ENCODE peak calls at places on chromosomes 5 and 9, in nine cellular contexts. One of them, this sample, is unnamed.

GRCh38 chr9:24881361-24881760 is 335.7 kb upstream of the IZUMO3 start:
- DNase-seq in activated effector memory CD4-positive, alpha-beta T cell treated with anti-CD3 and anti-CD28 coated beads, Interleukin-2, amount 50 U/mL, for 16 hours: no peak
- DNase-seq in cardiac fibroblast: no peak
- DNase-seq in CD14-positive monocyte: no peak
- DNase-seq in memory B cell: no peak
- DNase-seq in AG09319: no peak
- DNase-seq in lower lobe of right lung: no peak
- DNase-seq in activated CD8-positive, alpha-beta memory T cell treated with anti-CD3 and anti-CD28 coated beads, Interleukin-2, amount 50 U/mL, for 48 hours: no peak
- DNase-seq in anterior cingulate cortex: no peak
- DNase-seq in this sample: no peak

GRCh38 chr5:37737326-37738056 is 102.3 kb downstream of the GDNF start:
- DNase-seq in activated effector memory CD4-positive, alpha-beta T cell treated with anti-CD3 and anti-CD28 coated beads, Interleukin-2, amount 50 U/mL, for 16 hours: no peak
- DNase-seq in cardiac fibroblast: no peak
- DNase-seq in CD14-positive monocyte: no peak
- DNase-seq in memory B cell: no peak
- DNase-seq in AG09319: no peak
- DNase-seq in lower lobe of right lung: no peak
- DNase-seq in activated CD8-positive, alpha-beta memory T cell treated with anti-CD3 and anti-CD28 coated beads, Interleukin-2, amount 50 U/mL, for 48 hours: no peak
- DNase-seq in anterior cingulate cortex: no peak
- DNase-seq in this sample: no peak

GRCh38 chr5:103111458-103111857 is 8.5 kb downstream of the GIN1 start:
- DNase-seq in activated effector memory CD4-positive, alpha-beta T cell treated with anti-CD3 and anti-CD28 coated beads, Interleukin-2, amount 50 U/mL, for 16 hours: no peak
- DNase-seq in cardiac fibroblast: no peak
- DNase-seq in CD14-positive monocyte: no peak
- DNase-seq in memory B cell: no peak
- DNase-seq in AG09319: no peak
- DNase-seq in lower lobe of right lung: no peak
- DNase-seq in activated CD8-positive, alpha-beta memory T cell treated with anti-CD3 and anti-CD28 coated beads, Interleukin-2, amount 50 U/mL, for 48 hours: no peak
- DNase-seq in anterior cingulate cortex: no peak
- DNase-seq in this sample: no peak

GRCh38 chr9:26770821-26771220 is 121.8 kb downstream of the CAAP1 start:
- DNase-seq in activated effector memory CD4-positive, alpha-beta T cell treated with anti-CD3 and anti-CD28 coated beads, Interleukin-2, amount 50 U/mL, for 16 hours: no peak
- DNase-seq in cardiac fibroblast: no peak
- DNase-seq in CD14-positive monocyte: no peak
- DNase-seq in memory B cell: no peak
- DNase-seq in AG09319: no peak
- DNase-seq in lower lobe of right lung: no peak
- DNase-seq in activated CD8-positive, alpha-beta memory T cell treated with anti-CD3 and anti-CD28 coated beads, Interleukin-2, amount 50 U/mL, for 48 hours: no peak
- DNase-seq in anterior cingulate cortex: no peak
- DNase-seq in this sample: no peak

GRCh38 chr9:12817702-12818101 is 42.9 kb downstream of the LURAP1L start:
- DNase-seq in activated effector memory CD4-positive, alpha-beta T cell treated with anti-CD3 and anti-CD28 coated beads, Interleukin-2, amount 50 U/mL, for 16 hours: no peak
- DNase-seq in cardiac fibroblast: peak
- DNase-seq in CD14-positive monocyte: no peak
- DNase-seq in memory B cell: no peak
- DNase-seq in AG09319: no peak
- DNase-seq in lower lobe of right lung: peak
- DNase-seq in activated CD8-positive, alpha-beta memory T cell treated with anti-CD3 and anti-CD28 coated beads, Interleukin-2, amount 50 U/mL, for 48 hours: no peak
- DNase-seq in anterior cingulate cortex: no peak
- DNase-seq in this sample: peak

GRCh38 chr5:1343315-1343751 is 1.6 kb downstream of the CLPTM1L start:
- DNase-seq in activated effector memory CD4-positive, alpha-beta T cell treated with anti-CD3 and anti-CD28 coated beads, Interleukin-2, amount 50 U/mL, for 16 hours: no peak
- DNase-seq in cardiac fibroblast: no peak
- DNase-seq in CD14-positive monocyte: no peak
- DNase-seq in memory B cell: no peak
- DNase-seq in AG09319: no peak
- DNase-seq in lower lobe of right lung: peak
- DNase-seq in activated CD8-positive, alpha-beta memory T cell treated with anti-CD3 and anti-CD28 coated beads, Interleukin-2, amount 50 U/mL, for 48 hours: no peak
- DNase-seq in anterior cingulate cortex: no peak
- DNase-seq in this sample: no peak

GRCh38 chr5:9058666-9059065 is 487.2 kb downstream of the SEMA5A start:
- DNase-seq in activated effector memory CD4-positive, alpha-beta T cell treated with anti-CD3 and anti-CD28 coated beads, Interleukin-2, amount 50 U/mL, for 16 hours: no peak
- DNase-seq in cardiac fibroblast: no peak
- DNase-seq in CD14-positive monocyte: no peak
- DNase-seq in memory B cell: no peak
- DNase-seq in AG09319: no peak
- DNase-seq in lower lobe of right lung: no peak
- DNase-seq in activated CD8-positive, alpha-beta memory T cell treated with anti-CD3 and anti-CD28 coated beads, Interleukin-2, amount 50 U/mL, for 48 hours: no peak
- DNase-seq in anterior cingulate cortex: no peak
- DNase-seq in this sample: no peak

GRCh38 chr9:132978451-132979087 is at the start of gene GFI1B:
- DNase-seq in activated effector memory CD4-positive, alpha-beta T cell treated with anti-CD3 and anti-CD28 coated beads, Interleukin-2, amount 50 U/mL, for 16 hours: no peak
- DNase-seq in cardiac fibroblast: no peak
- DNase-seq in CD14-positive monocyte: peak
- DNase-seq in memory B cell: no peak
- DNase-seq in AG09319: no peak
- DNase-seq in lower lobe of right lung: no peak
- DNase-seq in activated CD8-positive, alpha-beta memory T cell treated with anti-CD3 and anti-CD28 coated beads, Interleukin-2, amount 50 U/mL, for 48 hours: no peak
- DNase-seq in anterior cingulate cortex: no peak
- DNase-seq in this sample: no peak

GRCh38 chr9:82080265-82080664 is 91.7 kb downstream of the SPATA31D1 start:
- DNase-seq in activated effector memory CD4-positive, alpha-beta T cell treated with anti-CD3 and anti-CD28 coated beads, Interleukin-2, amount 50 U/mL, for 16 hours: no peak
- DNase-seq in cardiac fibroblast: no peak
- DNase-seq in CD14-positive monocyte: no peak
- DNase-seq in memory B cell: no peak
- DNase-seq in AG09319: no peak
- DNase-seq in lower lobe of right lung: no peak
- DNase-seq in activated CD8-positive, alpha-beta memory T cell treated with anti-CD3 and anti-CD28 coated beads, Interleukin-2, amount 50 U/mL, for 48 hours: no peak
- DNase-seq in anterior cingulate cortex: no peak
- DNase-seq in this sample: no peak